ENCODE peak calls at places on chromosomes 4 and X, in eight cellular contexts. One of them, this sample, is unnamed. For H3K27me3 and H3K4me1, the result is how much of the 10 kb centered on the place peaks cover.

GRCh38 chrX:76453737-76454406 is 26.4 kb downstream of the MAGEE1 start:
- DNase-seq in testis: no peak
- DNase-seq in lung: no peak
- DNase-seq in CD4-positive, alpha-beta memory T cell: no peak
- DNase-seq in GM23248: no peak
- DNase-seq in esophagus squamous epithelium: no peak
- DNase-seq in PC-3: no peak
- DNase-seq in tibial artery: no peak
- DNase-seq in this sample: no peak

GRCh38 chr4:165737309-165737972 is 135.6 kb upstream of the TLL1 start:
- DNase-seq in testis: no peak
- DNase-seq in lung: no peak
- DNase-seq in CD4-positive, alpha-beta memory T cell: no peak
- DNase-seq in GM23248: no peak
- DNase-seq in esophagus squamous epithelium: no peak
- DNase-seq in PC-3: peak
- DNase-seq in tibial artery: no peak
- DNase-seq in this sample: no peak

GRCh38 chr4:174669278-174669677 is 147.0 kb upstream of the HPGD start:
- DNase-seq in testis: no peak
- DNase-seq in lung: no peak
- DNase-seq in CD4-positive, alpha-beta memory T cell: no peak
- DNase-seq in GM23248: peak
- DNase-seq in esophagus squamous epithelium: no peak
- DNase-seq in PC-3: peak
- DNase-seq in tibial artery: no peak
- DNase-seq in this sample: peak

GRCh38 chr4:137129471-137130244 is 402.6 kb downstream of the PCDH18 start:
- DNase-seq in testis: no peak
- DNase-seq in lung: no peak
- DNase-seq in CD4-positive, alpha-beta memory T cell: no peak
- DNase-seq in GM23248: peak
- DNase-seq in esophagus squamous epithelium: no peak
- DNase-seq in PC-3: no peak
- DNase-seq in tibial artery: no peak
- DNase-seq in this sample: no peak

GRCh38 chr4:95572304-95572991 is 23.7 kb upstream of the UNC5C start:
- DNase-seq in testis: peak
- DNase-seq in lung: peak
- DNase-seq in CD4-positive, alpha-beta memory T cell: no peak
- DNase-seq in GM23248: no peak
- DNase-seq in esophagus squamous epithelium: no peak
- DNase-seq in PC-3: peak
- DNase-seq in tibial artery: peak
- DNase-seq in this sample: no peak

GRCh38 chrX:10098235-10098819 is 58.4 kb upstream of the CLCN4 start:
- DNase-seq in testis: no peak
- DNase-seq in lung: no peak
- DNase-seq in CD4-positive, alpha-beta memory T cell: peak
- DNase-seq in GM23248: peak
- DNase-seq in esophagus squamous epithelium: no peak
- DNase-seq in PC-3: no peak
- DNase-seq in tibial artery: no peak
- DNase-seq in this sample: no peak

GRCh38 chr4:11748169-11748872 is 319.6 kb upstream of the HS3ST1 start:
- DNase-seq in testis: no peak
- DNase-seq in lung: no peak
- DNase-seq in CD4-positive, alpha-beta memory T cell: no peak
- DNase-seq in GM23248: no peak
- DNase-seq in esophagus squamous epithelium: no peak
- DNase-seq in PC-3: peak
- DNase-seq in tibial artery: no peak
- DNase-seq in this sample: peak

GRCh38 chr4:113950207-113950606 is 29.2 kb downstream of the ARSJ start:
- DNase-seq in testis: no peak
- DNase-seq in lung: no peak
- DNase-seq in CD4-positive, alpha-beta memory T cell: no peak
- DNase-seq in GM23248: no peak
- DNase-seq in esophagus squamous epithelium: no peak
- DNase-seq in PC-3: no peak
- DNase-seq in tibial artery: no peak
- DNase-seq in this sample: no peak

GRCh38 chrX:13764765-13765164 is 30.2 kb downstream of the OFD1 start:
- DNase-seq in testis: peak
- DNase-seq in lung: no peak
- DNase-seq in CD4-positive, alpha-beta memory T cell: no peak
- DNase-seq in GM23248: no peak
- DNase-seq in esophagus squamous epithelium: no peak
- DNase-seq in PC-3: no peak
- DNase-seq in tibial artery: no peak
- DNase-seq in this sample: peak

GRCh38 chr4:128810331-128810870 is 901 bp downstream of the JADE1 start:
- DNase-seq in testis: peak
- DNase-seq in lung: no peak
- DNase-seq in CD4-positive, alpha-beta memory T cell: peak
- DNase-seq in GM23248: peak
- DNase-seq in esophagus squamous epithelium: no peak
- DNase-seq in PC-3: peak
- DNase-seq in tibial artery: peak
- DNase-seq in this sample: peak

GRCh38 chr4:152258804-152259708 is 276.8 kb downstream of the FBXW7 start:
- DNase-seq in testis: no peak
- DNase-seq in lung: no peak
- DNase-seq in CD4-positive, alpha-beta memory T cell: no peak
- DNase-seq in GM23248: peak
- DNase-seq in esophagus squamous epithelium: no peak
- DNase-seq in PC-3: peak
- DNase-seq in tibial artery: no peak
- DNase-seq in this sample: peak

GRCh38 chr4:8736083-8736825 is 135.4 kb downstream of the HMX1 start:
- DNase-seq in testis: no peak
- DNase-seq in lung: no peak
- DNase-seq in CD4-positive, alpha-beta memory T cell: no peak
- DNase-seq in GM23248: no peak
- DNase-seq in esophagus squamous epithelium: no peak
- DNase-seq in PC-3: no peak
- DNase-seq in tibial artery: no peak
- DNase-seq in this sample: no peak

GRCh38 chr4:185839204-185839712 is 27.3 kb upstream of the SORBS2 start:
- DNase-seq in testis: peak
- DNase-seq in lung: no peak
- DNase-seq in CD4-positive, alpha-beta memory T cell: no peak
- DNase-seq in GM23248: peak
- DNase-seq in esophagus squamous epithelium: no peak
- DNase-seq in PC-3: peak
- DNase-seq in tibial artery: peak
- DNase-seq in this sample: peak

GRCh38 chrX:144265641-144266040 is 381.8 kb downstream of the UBE2NL start:
- DNase-seq in testis: no peak
- DNase-seq in lung: no peak
- DNase-seq in CD4-positive, alpha-beta memory T cell: no peak
- DNase-seq in GM23248: no peak
- DNase-seq in esophagus squamous epithelium: no peak
- DNase-seq in PC-3: no peak
- DNase-seq in tibial artery: no peak
- DNase-seq in this sample: no peak
- H3K27me3 ChIP-seq in testis: under half
- H3K27me3 ChIP-seq in lung: under half
- H3K27me3 ChIP-seq in CD4-positive, alpha-beta memory T cell: under half
- H3K27me3 ChIP-seq in GM23248: under half
- H3K27me3 ChIP-seq in esophagus squamous epithelium: under half
- H3K27me3 ChIP-seq in PC-3: under half
- H3K27me3 ChIP-seq in tibial artery: under half
- H3K27me3 ChIP-seq in this sample: under half

GRCh38 chr4:55636622-55636999 is 513 bp upstream of the NMU start:
- DNase-seq in testis: no peak
- DNase-seq in lung: no peak
- DNase-seq in CD4-positive, alpha-beta memory T cell: no peak
- DNase-seq in GM23248: no peak
- DNase-seq in esophagus squamous epithelium: no peak
- DNase-seq in PC-3: no peak
- DNase-seq in tibial artery: no peak
- DNase-seq in this sample: no peak
- H3K4me3 ChIP-seq in testis: peak
- H3K4me3 ChIP-seq in lung: no peak
- H3K4me3 ChIP-seq in CD4-positive, alpha-beta memory T cell: no peak
- H3K4me3 ChIP-seq in GM23248: peak
- H3K4me3 ChIP-seq in esophagus squamous epithelium: peak
- H3K4me3 ChIP-seq in PC-3: peak
- H3K4me3 ChIP-seq in tibial artery: peak
- H3K4me3 ChIP-seq in this sample: peak

GRCh38 chr4:52657317-52657629 is 1.8 kb downstream of the USP46 start:
- DNase-seq in testis: peak
- DNase-seq in lung: no peak
- DNase-seq in CD4-positive, alpha-beta memory T cell: no peak
- DNase-seq in GM23248: no peak
- DNase-seq in esophagus squamous epithelium: no peak
- DNase-seq in PC-3: no peak
- DNase-seq in tibial artery: no peak
- DNase-seq in this sample: no peak

GRCh38 chr4:52657630-52658501 is 1.2 kb downstream of the USP46 start:
- DNase-seq in testis: peak
- DNase-seq in lung: no peak
- DNase-seq in CD4-positive, alpha-beta memory T cell: no peak
- DNase-seq in GM23248: peak
- DNase-seq in esophagus squamous epithelium: no peak
- DNase-seq in PC-3: peak
- DNase-seq in tibial artery: no peak
- DNase-seq in this sample: peak

GRCh38 chr4:52659016-52659721 is at the start of gene USP46:
- DNase-seq in testis: peak
- DNase-seq in lung: peak
- DNase-seq in CD4-positive, alpha-beta memory T cell: peak
- DNase-seq in GM23248: peak
- DNase-seq in esophagus squamous epithelium: peak
- DNase-seq in PC-3: peak
- DNase-seq in tibial artery: peak
- DNase-seq in this sample: peak

GRCh38 chr4:52659722-52660261 is 691 bp upstream of the USP46 start:
- DNase-seq in testis: peak
- DNase-seq in lung: peak
- DNase-seq in CD4-positive, alpha-beta memory T cell: peak
- DNase-seq in GM23248: peak
- DNase-seq in esophagus squamous epithelium: no peak
- DNase-seq in PC-3: peak
- DNase-seq in tibial artery: peak
- DNase-seq in this sample: peak

GRCh38 chr4:52658671-52659015 is 458 bp downstream of the USP46 start:
- DNase-seq in testis: no peak
- DNase-seq in lung: no peak
- DNase-seq in CD4-positive, alpha-beta memory T cell: no peak
- DNase-seq in GM23248: peak
- DNase-seq in esophagus squamous epithelium: no peak
- DNase-seq in PC-3: no peak
- DNase-seq in tibial artery: no peak
- DNase-seq in this sample: no peak
- H3K4me1 ChIP-seq in testis: under half
- H3K4me1 ChIP-seq in lung: under half
- H3K4me1 ChIP-seq in CD4-positive, alpha-beta memory T cell: under half
- H3K4me1 ChIP-seq in GM23248: under half
- H3K4me1 ChIP-seq in esophagus squamous epithelium: half or more
- H3K4me1 ChIP-seq in PC-3: under half
- H3K4me1 ChIP-seq in tibial artery: under half
- H3K4me1 ChIP-seq in this sample: under half

GRCh38 chr4:108902769-108903168 is 139.9 kb upstream of the ETNPPL start:
- DNase-seq in testis: no peak
- DNase-seq in lung: no peak
- DNase-seq in CD4-positive, alpha-beta memory T cell: no peak
- DNase-seq in GM23248: no peak
- DNase-seq in esophagus squamous epithelium: no peak
- DNase-seq in PC-3: no peak
- DNase-seq in tibial artery: no peak
- DNase-seq in this sample: no peak

GRCh38 chr4:108903464-108904221 is 140.8 kb upstream of the ETNPPL start:
- DNase-seq in testis: no peak
- DNase-seq in lung: no peak
- DNase-seq in CD4-positive, alpha-beta memory T cell: no peak
- DNase-seq in GM23248: no peak
- DNase-seq in esophagus squamous epithelium: no peak
- DNase-seq in PC-3: no peak
- DNase-seq in tibial artery: no peak
- DNase-seq in this sample: no peak

GRCh38 chr4:108906006-108906405 is 143.2 kb upstream of the ETNPPL start:
- DNase-seq in testis: no peak
- DNase-seq in lung: no peak
- DNase-seq in CD4-positive, alpha-beta memory T cell: no peak
- DNase-seq in GM23248: no peak
- DNase-seq in esophagus squamous epithelium: no peak
- DNase-seq in PC-3: no peak
- DNase-seq in tibial artery: no peak
- DNase-seq in this sample: no peak

GRCh38 chr4:108901271-108901670 is 138.4 kb upstream of the ETNPPL start:
- DNase-seq in testis: no peak
- DNase-seq in lung: no peak
- DNase-seq in CD4-positive, alpha-beta memory T cell: no peak
- DNase-seq in GM23248: peak
- DNase-seq in esophagus squamous epithelium: no peak
- DNase-seq in PC-3: no peak
- DNase-seq in tibial artery: no peak
- DNase-seq in this sample: no peak

DNA sequence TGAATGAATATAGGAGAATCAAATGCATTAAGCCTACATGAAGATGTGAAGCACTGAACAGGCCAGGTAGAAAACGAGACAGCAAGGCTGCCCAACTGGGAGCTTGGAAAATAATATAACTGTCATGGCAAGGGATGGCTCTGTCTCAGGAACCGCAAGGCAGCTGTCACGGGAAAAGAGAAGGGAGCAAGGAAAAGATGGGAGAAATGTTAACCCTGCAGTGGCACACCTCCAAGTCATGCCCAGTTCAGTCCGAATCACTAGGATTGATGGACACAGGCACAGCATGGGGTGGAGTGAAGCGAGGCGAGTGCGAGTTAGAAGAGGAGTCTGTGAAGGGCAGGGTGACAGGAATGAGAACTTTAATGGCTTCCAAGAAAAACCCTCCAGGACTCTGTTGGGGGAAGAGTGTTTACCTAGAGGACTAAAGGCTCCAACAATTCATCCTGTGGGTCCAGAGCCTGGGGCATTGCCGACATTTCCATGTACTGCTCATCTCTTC is 144.1 kb upstream of the ETNPPL start:
- DNase-seq in testis: no peak
- DNase-seq in lung: no peak
- DNase-seq in CD4-positive, alpha-beta memory T cell: no peak
- DNase-seq in GM23248: no peak
- DNase-seq in esophagus squamous epithelium: no peak
- DNase-seq in PC-3: no peak
- DNase-seq in tibial artery: no peak
- DNase-seq in this sample: no peak
- H3K27me3 ChIP-seq in testis: under half
- H3K27me3 ChIP-seq in lung: under half
- H3K27me3 ChIP-seq in CD4-positive, alpha-beta memory T cell: under half
- H3K27me3 ChIP-seq in GM23248: under half
- H3K27me3 ChIP-seq in esophagus squamous epithelium: under half
- H3K27me3 ChIP-seq in PC-3: half or more
- H3K27me3 ChIP-seq in tibial artery: under half
- H3K27me3 ChIP-seq in this sample: under half